ENCODE peak calls at places on chromosomes 2 and 18, in nine cellular contexts. J is SJCRH30; Y is body of pancreas; O is CD4-positive, alpha-beta T cell; T is left ventricle myocardium inferior; L is HL-60; F is psoas muscle; U is CD8-positive, alpha-beta T cell; P is lung. V is an unnamed sample.

GRCh38 chr18:23406271-23406787 is 46.8 kb upstream of the RIOK3 start:
- DNase-seq in J (no peak), Y (no peak), O (no peak), T (no peak), L (no peak), F (no peak), U (no peak), P (no peak), V (no peak)

GRCh38 chr2:45888167-45888566 is 236.7 kb downstream of the PRKCE start:
- DNase-seq in J (no peak), Y (no peak), O (no peak), T (no peak), L (no peak), F (no peak), U (no peak), P (no peak), V (no peak)

GRCh38 chr2:77954931-77955330 is 432.8 kb upstream of the LRRTM4 start:
- DNase-seq in J (peak), Y (no peak), O (no peak), T (no peak), L (no peak), F (no peak), U (no peak), P (no peak), V (peak)

GRCh38 chr2:129661942-129662341 is 317.5 kb upstream of the RAB6C start:
- DNase-seq in J (no peak), Y (no peak), O (no peak), T (no peak), L (no peak), F (no peak), U (no peak), P (no peak), V (no peak)

GRCh38 chr2:110994250-110994961 is 126.3 kb upstream of the BCL2L11 start:
- DNase-seq in J (no peak), Y (no peak), O (no peak), T (no peak), L (peak), F (no peak), U (no peak), P (no peak), V (no peak)

GRCh38 chr2:196314780-196315179 is 143.4 kb upstream of the STK17B start:
- DNase-seq in J (no peak), Y (no peak), O (no peak), T (no peak), L (no peak), F (no peak), U (no peak), P (no peak), V (no peak)

GRCh38 chr2:230161180-230161579 is 58.6 kb downstream of the SP110 start:
- DNase-seq in J (no peak), Y (no peak), O (no peak), T (no peak), L (peak), F (no peak), U (no peak), P (no peak), V (no peak)

GRCh38 chr18:37567061-37567993 is 1.7 kb upstream of the CELF4 start:
- DNase-seq in J (no peak), Y (no peak), O (no peak), T (no peak), L (no peak), F (no peak), U (no peak), P (no peak), V (no peak)

GRCh38 chr18:61738488-61738887 is 154.3 kb downstream of the RNF152 start:
- DNase-seq in J (no peak), Y (no peak), O (no peak), T (no peak), L (peak), F (no peak), U (no peak), P (no peak), V (no peak)

GRCh38 chr2:30068067-30068466 is 78.7 kb upstream of the YPEL5 start:
- DNase-seq in J (no peak), Y (no peak), O (no peak), T (no peak), L (no peak), F (no peak), U (no peak), P (no peak), V (no peak)

GRCh38 chr18:62289047-62289446 is 36.1 kb upstream of the TNFRSF11A start:
- DNase-seq in J (no peak), Y (no peak), O (no peak), T (no peak), L (no peak), F (no peak), U (no peak), P (no peak), V (no peak)

GRCh38 chr2:96431319-96431718 is 73.8 kb downstream of the NEURL3 start:
- DNase-seq in J (no peak), Y (peak), O (no peak), T (peak), L (no peak), F (peak), U (no peak), P (no peak), V (no peak)

GRCh38 chr2:3468296-3468988 is 50.9 kb downstream of the ADI1 start:
- DNase-seq in J (no peak), Y (no peak), O (no peak), T (no peak), L (no peak), F (peak), U (no peak), P (no peak), V (no peak)

GRCh38 chr2:74573747-74574562 is 19.4 kb downstream of the DOK1 start:
- DNase-seq in J (peak), Y (no peak), O (no peak), T (no peak), L (no peak), F (no peak), U (peak), P (no peak), V (no peak)

GRCh38 chr2:40150206-40150765 is 301.6 kb downstream of the SLC8A1 start:
- DNase-seq in J (no peak), Y (no peak), O (no peak), T (no peak), L (no peak), F (no peak), U (no peak), P (no peak), V (no peak)

GRCh38 chr18:60987963-60988362 is 345.3 kb upstream of the CDH20 start:
- DNase-seq in J (no peak), Y (no peak), O (no peak), T (no peak), L (no peak), F (no peak), U (no peak), P (no peak), V (no peak)

GRCh38 chr2:197037863-197038398 is 111.4 kb upstream of the PGAP1 start:
- DNase-seq in J (no peak), Y (no peak), O (no peak), T (no peak), L (no peak), F (no peak), U (no peak), P (no peak), V (no peak)

GRCh38 chr2:85838181-85838580 is 50.6 kb downstream of the ST3GAL5 start:
- DNase-seq in J (no peak), Y (no peak), O (no peak), T (no peak), L (no peak), F (no peak), U (no peak), P (no peak), V (no peak)

GRCh38 chr2:25362564-25363145 is 20.9 kb upstream of the DNMT3A start:
- DNase-seq in J (peak), Y (no peak), O (peak), T (no peak), L (peak), F (peak), U (peak), P (peak), V (no peak)

GRCh38 chr2:26521054-26521912 is 43.4 kb upstream of the OTOF start:
- DNase-seq in J (peak), Y (no peak), O (no peak), T (no peak), L (no peak), F (no peak), U (no peak), P (no peak), V (peak)

GRCh38 chr2:27735263-27735904 is 36.1 kb upstream of the MRPL33 start:
- DNase-seq in J (no peak), Y (peak), O (peak), T (peak), L (no peak), F (peak), U (peak), P (peak), V (peak)

GRCh38 chr2:36484454-36484853 is 113.5 kb downstream of the FEZ2 start:
- DNase-seq in J (no peak), Y (no peak), O (no peak), T (no peak), L (no peak), F (no peak), U (no peak), P (no peak), V (no peak)
- H3K27ac ChIP-seq in J (no peak), Y (no peak), O (no peak), T (peak), L (no peak), F (peak), U (no peak), P (no peak), V (no peak)

DNA sequence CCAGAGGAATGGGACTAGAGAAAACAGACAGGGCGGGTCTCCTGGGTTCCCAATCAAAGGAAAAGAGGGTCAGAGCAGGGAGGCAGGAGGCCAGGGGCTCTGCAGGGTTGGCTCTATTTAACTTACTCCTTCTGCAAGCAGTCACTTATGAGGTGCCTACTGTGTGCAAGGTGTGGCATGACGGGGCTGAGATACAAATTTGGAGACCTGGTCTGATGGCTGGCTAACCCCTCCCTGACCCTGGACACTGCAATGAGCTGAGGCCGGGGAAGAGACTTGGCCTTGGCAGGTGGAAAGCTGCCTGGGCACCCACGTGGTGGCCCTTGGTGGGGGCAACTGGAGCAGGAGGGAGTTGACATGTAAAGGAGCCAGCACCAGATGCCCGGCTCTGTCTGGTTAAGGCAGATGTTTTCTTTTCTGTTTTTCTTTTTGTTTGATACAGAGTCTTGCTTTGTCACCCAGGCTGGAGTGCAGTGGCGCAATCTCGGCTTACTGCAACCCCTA is 148.5 kb upstream of the GATA6 start:
- DNase-seq in J (no peak), Y (peak), O (no peak), T (no peak), L (no peak), F (no peak), U (no peak), P (no peak), V (no peak)
- H3K27ac ChIP-seq in J (no peak), Y (peak), O (no peak), T (no peak), L (no peak), F (no peak), U (no peak), P (no peak), V (no peak)

GRCh38 chr18:11984091-11984490 is 2.8 kb downstream of the IMPA2 start:
- DNase-seq in J (no peak), Y (no peak), O (no peak), T (no peak), L (no peak), F (peak), U (no peak), P (no peak), V (no peak)

GRCh38 chr18:11983592-11983991 is 2.3 kb downstream of the IMPA2 start:
- DNase-seq in J (no peak), Y (peak), O (no peak), T (no peak), L (no peak), F (peak), U (no peak), P (no peak), V (no peak)

GRCh38 chr18:11981383-11981632 is at the start of gene IMPA2:
- DNase-seq in J (no peak), Y (no peak), O (no peak), T (no peak), L (no peak), F (no peak), U (no peak), P (no peak), V (no peak)

GRCh38 chr18:11981633-11982366 is 493 bp downstream of the IMPA2 start:
- DNase-seq in J (peak), Y (peak), O (no peak), T (peak), L (peak), F (peak), U (peak), P (peak), V (peak)

GRCh38 chr18:11982981-11983380 is 1.7 kb downstream of the IMPA2 start:
- DNase-seq in J (no peak), Y (no peak), O (no peak), T (no peak), L (peak), F (peak), U (no peak), P (no peak), V (no peak)
- H3K27ac ChIP-seq in J (no peak), Y (peak), O (no peak), T (peak), L (peak), F (peak), U (no peak), P (no peak), V (no peak)

DNA sequence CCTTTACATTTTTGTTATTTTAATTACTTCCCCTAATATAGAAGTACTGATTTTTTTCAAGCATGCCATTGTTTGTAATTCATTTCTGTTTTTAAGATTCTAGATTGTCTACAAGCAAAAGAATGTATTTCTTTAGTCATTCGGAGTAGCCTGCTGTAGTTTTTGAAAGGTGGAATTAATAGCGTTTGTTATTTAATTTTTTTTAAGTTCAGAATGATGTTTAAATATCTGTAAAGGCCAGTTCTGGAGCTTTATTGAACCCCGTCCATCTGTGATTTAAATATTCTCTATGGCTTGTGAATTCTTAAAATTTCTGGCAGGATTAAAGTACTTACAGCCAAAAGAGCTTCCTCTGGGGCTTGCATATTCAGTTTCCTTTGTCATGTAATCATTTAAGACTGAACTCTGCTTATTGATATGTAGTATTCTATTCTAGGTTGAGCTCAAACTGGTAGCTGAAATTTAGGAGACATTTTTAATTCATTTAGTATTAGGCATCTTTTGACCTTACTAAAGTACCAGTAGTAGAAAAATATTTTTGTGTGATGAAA is 5.2 kb downstream of the TGIF1 start:
- DNase-seq in J (no peak), Y (no peak), O (no peak), T (no peak), L (no peak), F (no peak), U (no peak), P (no peak), V (no peak)
- H3K27ac ChIP-seq in J (peak), Y (peak), O (no peak), T (peak), L (no peak), F (peak), U (no peak), P (no peak), V (no peak)

DNA sequence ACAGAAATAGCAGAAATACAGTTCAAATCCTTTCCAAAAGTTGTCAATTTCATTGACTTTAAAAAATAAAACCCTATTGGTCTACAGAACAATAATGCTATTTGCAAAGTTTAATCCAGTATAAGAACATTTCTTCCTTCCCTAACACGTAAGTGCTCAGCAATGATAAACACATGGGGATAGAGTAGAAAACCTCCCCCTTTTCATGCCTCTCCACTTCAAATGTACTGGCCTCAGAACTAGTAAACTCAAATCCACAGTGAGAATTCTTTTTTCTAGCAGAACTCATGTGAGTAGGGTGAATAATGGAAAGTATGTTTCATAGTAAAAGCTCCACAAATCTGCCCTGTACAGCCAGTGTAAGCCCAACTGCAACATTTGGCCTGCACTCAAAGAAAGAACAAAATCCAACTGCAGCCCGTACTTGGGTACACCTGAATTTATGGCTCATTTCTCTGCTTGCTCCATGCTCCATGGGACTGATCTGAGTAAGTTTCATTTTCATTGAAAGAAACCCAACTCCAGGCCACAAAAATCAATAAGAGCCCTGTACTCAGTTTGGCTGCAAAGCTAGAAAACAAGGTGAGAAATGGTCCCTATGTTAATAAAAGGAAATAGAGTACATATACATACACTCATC is 115.0 kb upstream of the RMDN2 start:
- DNase-seq in J (no peak), Y (no peak), O (no peak), T (no peak), L (no peak), F (no peak), U (no peak), P (no peak), V (no peak)
- H3K27ac ChIP-seq in J (no peak), Y (no peak), O (no peak), T (peak), L (no peak), F (no peak), U (no peak), P (no peak), V (no peak)

GRCh38 chr18:49175071-49175470 is 224.3 kb upstream of the SMAD7 start:
- DNase-seq in J (no peak), Y (no peak), O (no peak), T (no peak), L (no peak), F (no peak), U (no peak), P (no peak), V (no peak)
- H3K27ac ChIP-seq in J (no peak), Y (no peak), O (no peak), T (no peak), L (no peak), F (no peak), U (no peak), P (no peak), V (no peak)

GRCh38 chr2:237464757-237465391 is 22.2 kb upstream of the MLPH start:
- DNase-seq in J (no peak), Y (no peak), O (no peak), T (no peak), L (no peak), F (no peak), U (no peak), P (no peak), V (no peak)

GRCh38 chr2:237466266-237466665 is 20.8 kb upstream of the MLPH start:
- DNase-seq in J (no peak), Y (no peak), O (no peak), T (no peak), L (no peak), F (no peak), U (no peak), P (no peak), V (no peak)

GRCh38 chr2:237459741-237460174 is 27.3 kb upstream of the MLPH start:
- DNase-seq in J (no peak), Y (no peak), O (no peak), T (no peak), L (no peak), F (no peak), U (no peak), P (no peak), V (no peak)

GRCh38 chr2:237467447-237468179 is 19.4 kb upstream of the MLPH start:
- DNase-seq in J (no peak), Y (no peak), O (no peak), T (no peak), L (no peak), F (no peak), U (no peak), P (no peak), V (no peak)

DNA sequence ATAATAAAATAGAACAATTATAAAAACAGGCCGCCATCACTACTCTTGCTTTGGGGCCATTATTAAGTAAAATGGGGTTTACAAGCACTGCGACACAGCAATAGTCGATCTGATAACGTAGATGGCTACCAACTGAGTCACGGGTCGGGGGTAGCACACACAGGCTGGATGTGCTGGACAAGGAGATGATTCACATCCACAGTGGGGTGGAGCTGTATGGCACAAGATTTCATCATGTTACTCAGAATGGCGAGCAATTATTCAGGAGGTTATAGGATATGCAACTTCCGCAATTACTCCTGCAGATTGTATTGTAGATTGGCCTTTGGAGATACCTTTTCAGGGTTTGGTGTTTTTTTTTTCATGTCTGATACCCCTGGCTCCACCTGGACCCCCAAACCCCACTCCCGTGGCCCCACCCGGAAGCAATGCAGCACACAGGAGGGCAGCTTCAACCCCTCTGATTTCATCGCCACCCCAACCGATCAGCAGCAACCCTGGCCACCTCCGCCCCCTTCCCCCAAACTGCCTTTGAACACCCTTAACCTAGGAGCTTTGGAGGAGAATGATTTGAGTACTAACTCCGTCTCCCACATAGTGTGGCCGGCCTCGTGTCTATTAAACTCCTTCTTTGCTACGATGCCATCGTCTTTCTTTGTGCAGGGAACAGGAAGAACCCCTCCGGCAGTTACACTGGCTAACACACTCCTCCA is 21.4 kb upstream of the MLPH start:
- DNase-seq in J (no peak), Y (no peak), O (no peak), T (no peak), L (no peak), F (no peak), U (no peak), P (no peak), V (no peak)
- H3K27ac ChIP-seq in J (no peak), Y (no peak), O (no peak), T (peak), L (no peak), F (no peak), U (no peak), P (no peak), V (no peak)

GRCh38 chr2:226483143-226483542 is 316.5 kb downstream of the IRS1 start:
- DNase-seq in J (no peak), Y (no peak), O (no peak), T (no peak), L (no peak), F (no peak), U (no peak), P (no peak), V (no peak)
- H3K27ac ChIP-seq in J (peak), Y (no peak), O (no peak), T (no peak), L (no peak), F (no peak), U (no peak), P (no peak), V (no peak)

GRCh38 chr2:44548221-44549098 is 186.7 kb downstream of the CAMKMT start:
- DNase-seq in J (peak), Y (no peak), O (no peak), T (no peak), L (no peak), F (no peak), U (no peak), P (no peak), V (no peak)

GRCh38 chr2:44550571-44550970 is 188.8 kb downstream of the CAMKMT start:
- DNase-seq in J (no peak), Y (no peak), O (no peak), T (no peak), L (no peak), F (no peak), U (no peak), P (no peak), V (no peak)

GRCh38 chr2:44547713-44548112 is 186.0 kb downstream of the CAMKMT start:
- DNase-seq in J (peak), Y (no peak), O (no peak), T (no peak), L (no peak), F (no peak), U (no peak), P (no peak), V (peak)

GRCh38 chr2:44549856-44550255 is 188.1 kb downstream of the CAMKMT start:
- DNase-seq in J (no peak), Y (no peak), O (no peak), T (no peak), L (no peak), F (no peak), U (no peak), P (no peak), V (no peak)

GRCh38 chr2:44549099-44549471 is 187.3 kb downstream of the CAMKMT start:
- DNase-seq in J (peak), Y (no peak), O (no peak), T (no peak), L (no peak), F (no peak), U (no peak), P (no peak), V (no peak)
- H3K27ac ChIP-seq in J (peak), Y (no peak), O (no peak), T (no peak), L (no peak), F (no peak), U (no peak), P (no peak), V (no peak)

V was measured in testis.